ENCODE peak calls at places on chromosomes 4 and X, in six cellular contexts. G, E, S, U, C and R are unnamed samples. For H3K4me1, the result is how much of the 10 kb centered on the place peaks cover.

GRCh38 chr4:4225915-4226605 is 669 bp downstream of the OTOP1 start:
- DNase-seq in E (no peak), S (no peak), G (no peak), U (peak), C (peak), R (no peak)

GRCh38 chr4:77856152-77856551 is 6.5 kb upstream of the MRPL1 start:
- DNase-seq in S (no peak), C (no peak), G (no peak), U (no peak), E (no peak), R (no peak)

GRCh38 chr4:153638999-153639398 is 45.1 kb upstream of the TLR2 start:
- DNase-seq in C (no peak), S (no peak), G (no peak), E (no peak), U (no peak), R (no peak)

GRCh38 chr4:163544407-163545038 is 50.0 kb downstream of the TMA16 start:
- DNase-seq in U (peak), S (peak), G (no peak), E (peak), C (peak), R (peak)

GRCh38 chr4:42710761-42711160 is 53.9 kb upstream of the ATP8A1 start:
- DNase-seq in S (no peak), G (no peak), E (no peak), U (no peak), C (no peak), R (no peak)

GRCh38 chr4:165922747-165923146 is 49.7 kb downstream of the TLL1 start:
- DNase-seq in G (no peak), S (no peak), E (no peak), U (no peak), C (no peak), R (no peak)

GRCh38 chr4:13544556-13545393 is 467 bp upstream of the NKX3-2 start:
- DNase-seq in E (peak), G (no peak), U (peak), C (peak), S (peak), R (no peak)

GRCh38 chrX:120147537-120147936 is 10.9 kb upstream of the RHOXF2 start:
- DNase-seq in U (no peak), C (no peak), G (no peak), E (no peak), S (no peak), R (no peak)

GRCh38 chr4:113394108-113394729 is 344.8 kb downstream of the ANK2 start:
- DNase-seq in G (no peak), U (no peak), C (no peak), E (no peak), S (no peak), R (no peak)

GRCh38 chrX:31969714-31970113 is 897.9 kb upstream of the FTHL17 start:
- DNase-seq in U (no peak), G (no peak), E (no peak), C (no peak), S (no peak), R (no peak)

GRCh38 chr4:56613101-56613862 is 67.8 kb downstream of the HOPX start:
- DNase-seq in S (no peak), E (no peak), G (no peak), U (peak), C (peak), R (no peak)

GRCh38 chr4:159296061-159296460 is 193.2 kb downstream of the RAPGEF2 start:
- DNase-seq in U (peak), S (no peak), E (no peak), G (no peak), C (peak), R (no peak)

GRCh38 chr4:122218762-122219161 is 66.6 kb downstream of the BLTP1 start:
- DNase-seq in G (no peak), S (no peak), C (peak), U (peak), E (no peak), R (no peak)

GRCh38 chrX:45743081-45743533 is 542.4 kb upstream of the DIPK2B start:
- DNase-seq in S (no peak), U (peak), C (peak), E (no peak), G (no peak), R (no peak)

GRCh38 chr4:84058201-84058600 is 440.9 kb downstream of the NKX6-1 start:
- DNase-seq in C (no peak), E (no peak), G (no peak), U (no peak), S (no peak), R (no peak)

GRCh38 chrX:132267392-132267791 is 48.1 kb upstream of the RAP2C start:
- DNase-seq in E (no peak), C (no peak), G (no peak), U (no peak), S (no peak), R (no peak)

GRCh38 chrX:68693481-68694410 is 46.3 kb downstream of the STARD8 start:
- DNase-seq in G (peak), U (peak), S (peak), C (peak), E (peak), R (peak)

GRCh38 chr4:108247511-108248088 is 78.9 kb upstream of the LEF1 start:
- DNase-seq in G (no peak), S (no peak), U (peak), E (no peak), C (peak), R (no peak)

GRCh38 chrX:154775611-154776349 is 13.1 kb downstream of the DKC1 start:
- DNase-seq in E (no peak), S (no peak), C (peak), G (no peak), U (no peak), R (no peak)

DNA sequence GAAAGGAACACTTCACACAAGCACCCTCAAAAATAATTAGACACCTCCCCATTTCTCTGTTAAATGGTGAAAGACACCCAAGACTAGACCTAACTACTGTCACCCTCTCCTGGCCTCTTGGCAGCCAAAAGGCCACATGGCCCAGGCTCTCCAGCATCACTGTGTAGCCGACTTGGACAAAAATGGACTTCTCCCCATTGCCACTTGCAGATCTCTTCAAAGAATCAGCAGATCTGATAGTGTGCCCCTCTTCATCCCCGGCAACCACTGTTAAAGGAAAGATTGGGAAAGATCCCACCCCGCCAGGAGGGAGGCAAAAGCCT is 2.0 kb downstream of the MID1IP1 start:
- DNase-seq in C (no peak), U (no peak), S (no peak), E (no peak), G (no peak), R (no peak)
- H3K27ac ChIP-seq in C (peak), U (peak), S (peak), E (peak), G (peak), R (peak)

GRCh38 chr4:156496797-156497196 is 474.8 kb downstream of the PDGFC start:
- DNase-seq in U (no peak), E (no peak), C (peak), G (no peak), S (no peak), R (no peak)
- H3K4me1 ChIP-seq in U (under half), E (under half), C (under half), G (under half), S (under half), R (under half)

GRCh38 chr4:140755811-140756291 is 334 bp downstream of the TBC1D9 start:
- DNase-seq in U (peak), S (peak), G (no peak), E (peak), C (peak), R (peak)
- H3K27ac ChIP-seq in U (peak), S (peak), G (peak), E (peak), C (peak), R (peak)

DNA sequence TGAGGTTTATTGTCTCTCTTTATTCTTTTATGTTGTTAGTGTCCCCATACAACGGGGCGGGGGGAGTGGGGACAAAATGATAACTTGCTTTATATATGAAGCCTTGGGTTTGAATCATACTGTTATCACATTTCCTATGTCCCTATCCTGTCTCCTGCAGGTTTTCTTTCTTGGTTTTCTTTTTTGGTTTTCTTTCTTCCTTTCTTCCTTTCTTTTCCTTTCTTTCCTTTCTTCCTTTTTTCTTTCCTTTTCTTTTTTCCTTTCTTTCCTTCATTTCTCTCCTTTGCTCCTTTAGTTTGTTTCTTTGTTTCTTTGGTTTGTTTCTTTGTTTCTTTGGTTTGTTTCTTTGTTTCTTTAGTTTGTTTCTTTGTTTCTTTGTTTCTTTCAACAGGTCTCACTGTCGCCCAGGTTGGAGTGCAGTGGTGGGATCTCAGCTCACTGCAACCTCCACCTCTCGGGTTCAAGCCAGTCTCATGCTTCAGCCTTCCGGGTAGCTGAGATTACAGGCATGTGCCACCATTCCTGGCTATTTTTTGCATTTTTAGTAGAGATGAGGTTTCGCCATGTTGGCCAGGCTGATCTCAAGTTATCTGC is 4.8 kb downstream of the FMR1 start:
- DNase-seq in E (no peak), G (no peak), S (no peak), U (no peak), C (no peak), R (no peak)
- H3K4me1 ChIP-seq in E (under half), G (under half), S (under half), U (under half), C (under half), R (under half)

DNA sequence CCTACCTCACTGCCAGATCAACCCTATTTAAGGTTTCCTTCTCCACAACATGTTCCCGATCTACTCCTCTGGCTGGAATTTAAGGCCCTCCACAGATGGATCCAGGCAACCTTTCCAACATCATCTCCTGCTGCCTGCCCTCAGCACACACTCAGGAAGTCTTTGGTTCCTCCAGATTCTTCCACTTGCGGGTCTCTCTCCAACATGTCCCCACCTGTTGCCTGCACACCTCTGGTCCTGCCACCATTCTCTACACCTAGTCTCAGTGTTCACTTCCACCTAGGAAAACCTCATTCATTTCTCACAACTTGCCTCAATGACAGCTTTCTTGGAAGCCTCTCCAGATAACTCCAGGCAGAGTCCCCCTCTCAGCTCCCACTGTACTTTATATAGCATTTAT is 80.1 kb downstream of the RTL5 start:
- DNase-seq in U (no peak), G (no peak), E (no peak), S (no peak), C (no peak), R (no peak)
- H3K27ac ChIP-seq in U (no peak), G (no peak), E (no peak), S (no peak), C (no peak), R (no peak)

DNA sequence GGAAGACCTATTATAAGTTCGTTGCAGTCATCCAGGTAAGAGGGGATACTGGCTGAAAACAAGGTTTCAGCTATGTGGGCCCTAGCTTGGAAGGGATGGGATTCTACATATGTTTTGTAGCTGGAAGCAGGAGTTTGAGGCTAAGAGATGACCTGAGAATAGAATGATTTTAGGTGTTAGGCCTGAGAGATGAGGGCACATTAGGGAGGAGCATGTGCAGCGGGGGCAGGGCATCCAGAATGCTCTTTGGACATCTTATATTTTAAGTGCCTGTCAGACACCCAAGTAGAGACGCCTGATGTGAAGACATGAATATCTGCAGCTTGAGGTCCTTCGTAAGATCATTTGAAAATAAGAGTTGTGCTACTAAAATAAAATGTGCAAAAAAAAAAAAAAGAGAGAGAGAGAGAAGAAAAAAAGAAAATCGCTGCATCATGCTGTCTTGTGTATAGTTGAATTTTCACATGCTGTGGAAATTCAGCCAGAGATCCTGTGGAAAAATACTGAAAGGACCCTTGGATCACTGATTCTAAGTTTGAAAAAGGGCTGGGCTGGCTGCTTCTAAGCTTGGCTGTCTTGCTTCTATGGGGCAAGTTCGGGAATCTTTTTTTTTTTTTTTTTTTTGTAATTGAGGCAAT is 340.9 kb upstream of the GATB start:
- DNase-seq in C (no peak), S (no peak), U (no peak), E (no peak), G (no peak), R (no peak)
- H3K4me1 ChIP-seq in C (under half), S (under half), U (under half), E (under half), G (under half), R (under half)

DNA sequence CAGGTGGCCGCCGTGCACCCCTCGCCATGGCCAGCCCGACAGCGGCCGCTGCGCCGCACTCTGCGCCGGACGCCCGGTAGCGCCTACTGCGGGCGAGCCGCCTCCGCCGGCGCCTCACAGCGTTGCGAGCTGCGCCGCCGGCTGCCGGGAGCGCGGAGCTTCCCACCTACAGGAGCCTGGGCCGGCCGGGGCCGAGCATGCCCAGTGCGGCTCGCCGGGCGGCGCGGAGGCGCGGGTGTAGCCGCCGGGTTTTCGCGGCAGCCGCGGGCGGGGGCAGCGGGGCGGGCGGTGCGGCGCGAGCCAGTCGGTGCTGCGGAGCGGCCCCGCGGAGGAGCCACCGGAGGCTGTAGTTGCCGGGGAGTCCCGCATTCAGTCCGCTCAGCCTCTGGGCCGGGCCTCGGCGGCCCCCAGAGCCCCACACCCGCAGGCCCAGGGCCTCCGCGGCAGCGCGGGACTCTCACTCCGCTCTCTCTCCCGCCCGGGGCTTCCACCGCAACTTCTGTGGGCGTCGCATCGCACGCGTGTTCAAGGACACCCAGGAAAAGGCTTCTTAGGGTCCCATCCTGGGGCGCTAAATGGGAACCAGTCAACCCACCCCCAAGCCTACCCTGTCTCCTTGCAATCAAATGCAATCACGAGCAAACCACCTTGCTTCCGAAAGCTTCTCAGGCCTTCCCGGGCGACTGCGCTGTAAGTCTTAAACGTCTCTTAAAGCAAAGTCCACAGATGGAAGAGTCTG is at the start of gene MFAP3L:
- DNase-seq in E (peak), C (peak), U (peak), S (peak), G (peak), R (peak)
- H3K27ac ChIP-seq in E (peak), C (peak), U (peak), S (peak), G (peak), R (peak)

GRCh38 chr4:156956947-156957346 is 14.7 kb downstream of the PDGFC start:
- DNase-seq in G (no peak), U (no peak), E (no peak), C (no peak), S (no peak), R (no peak)
- H3K4me1 ChIP-seq in G (half or more), U (under half), E (under half), C (under half), S (under half), R (under half)

GRCh38 chrX:40844476-40844875 is 109.1 kb upstream of the MED14 start:
- DNase-seq in S (no peak), U (peak), C (peak), E (no peak), G (no peak), R (no peak)
- H3K27ac ChIP-seq in S (no peak), U (peak), C (peak), E (no peak), G (no peak), R (no peak)

DNA sequence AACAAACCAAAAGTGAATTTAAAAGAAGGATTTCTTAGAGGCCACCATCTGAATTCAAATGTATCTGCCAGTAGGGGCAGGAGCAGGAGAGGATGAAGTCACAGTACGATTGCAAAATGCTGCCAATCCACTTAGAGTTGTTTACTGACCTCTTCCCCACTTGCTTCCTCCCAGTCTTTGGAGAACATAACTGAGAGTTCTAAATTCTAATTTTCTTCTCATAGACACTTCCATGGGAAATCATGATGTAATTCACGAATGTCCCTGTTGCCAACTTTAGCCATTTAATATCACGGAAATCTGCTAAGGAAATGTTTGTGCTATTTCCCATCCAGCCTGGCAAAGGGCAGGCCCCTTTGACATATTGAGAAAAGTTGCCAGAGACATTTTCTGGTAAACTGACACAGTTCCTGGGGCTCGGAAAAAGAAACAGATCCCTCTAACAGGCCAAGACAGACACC is 33.6 kb upstream of the NOCT start:
- DNase-seq in C (peak), U (peak), S (no peak), G (no peak), E (no peak), R (no peak)
- H3K4me1 ChIP-seq in C (under half), U (under half), S (under half), G (under half), E (under half), R (under half)